ENCODE peak calls at places on chromosomes 1 and 21, in ten cellular contexts. K is nucleus accumbens; Z is mesenchymal stem cell; D is CD4-positive, alpha-beta memory T cell; M is endodermal cell; E is activated T-cell treated with anti-CD3 and anti-CD28 coated beads, Interleukin-2, amount 50 U/mL, for 4 hours; J is GM19239; C is left ventricle myocardium inferior; T is fibroblast of the aortic adventitia; A is stomach. W is an unnamed sample.

GRCh38 chr1:17498214-17498613 is 41.3 kb upstream of the ARHGEF10L start:
- DNase-seq in K (no peak), Z (no peak), D (no peak), M (no peak), E (no peak), J (no peak), C (no peak), T (no peak), A (no peak), W (no peak)

GRCh38 chr1:198788561-198789064 is 149.8 kb downstream of the PTPRC start:
- DNase-seq in K (no peak), Z (peak; percentile 93), D (no peak), M (peak; percentile 81), E (no peak), J (no peak), C (no peak), T (no peak), A (no peak), W (no peak)

GRCh38 chr1:27634982-27635362 is at the start of gene FGR:
- DNase-seq in K (no peak), Z (no peak), D (no peak), M (no peak), E (no peak), J (no peak), C (peak; percentile 57), T (no peak), A (peak; percentile 44), W (no peak)

GRCh38 chr1:152189657-152190442 is 30.8 kb upstream of the RPTN start:
- DNase-seq in K (peak; percentile 9), Z (peak; percentile 10), D (peak; percentile 73), M (peak; percentile 81), E (peak; percentile 64), J (peak; percentile 46), C (peak; percentile 50), T (peak; percentile 74), A (peak; percentile 57), W (peak; percentile 68)

GRCh38 chr21:45379171-45379900 is 25.6 kb upstream of the COL18A1 start:
- DNase-seq in K (no peak), Z (no peak), D (no peak), M (peak; percentile 34), E (no peak), J (no peak), C (peak; percentile 13), T (no peak), A (no peak), W (no peak)

GRCh38 chr1:150006881-150007401 is 3.6 kb downstream of the OTUD7B start:
- DNase-seq in K (no peak), Z (peak; percentile 38), D (no peak), M (no peak), E (no peak), J (no peak), C (no peak), T (peak; percentile 49), A (no peak), W (no peak)

GRCh38 chr1:16189003-16189402 is 23.4 kb downstream of the ARHGEF19 start:
- DNase-seq in K (no peak), Z (no peak), D (no peak), M (no peak), E (no peak), J (no peak), C (no peak), T (peak; percentile 54), A (no peak), W (no peak)

GRCh38 chr1:3018576-3018975 is 2.7 kb upstream of the ACTRT2 start:
- DNase-seq in K (no peak), Z (no peak), D (no peak), M (no peak), E (peak; percentile 1), J (no peak), C (peak; percentile 6), T (no peak), A (no peak), W (no peak)

GRCh38 chr1:197197430-197197997 is 51.0 kb upstream of the ASPM start:
- DNase-seq in K (no peak), Z (no peak), D (no peak), M (no peak), E (no peak), J (no peak), C (no peak), T (peak; percentile 28), A (no peak), W (no peak)

GRCh38 chr1:201385299-201385891 is 7.9 kb upstream of the TNNT2 start:
- DNase-seq in K (no peak), Z (peak; percentile 33), D (no peak), M (peak; percentile 95), E (no peak), J (peak; percentile 76), C (no peak), T (peak; percentile 30), A (peak; percentile 85), W (peak; percentile 86)

GRCh38 chr1:68916227-68916853 is 419.5 kb upstream of the DEPDC1 start:
- DNase-seq in K (no peak), Z (peak; percentile 59), D (no peak), M (no peak), E (no peak), J (no peak), C (no peak), T (peak; percentile 94), A (peak; percentile 30), W (peak; percentile 77)

GRCh38 chr1:92961131-92961895 is at the start of gene DIPK1A:
- DNase-seq in K (peak; percentile 70), Z (peak; percentile 79), D (peak; percentile 80), M (peak; percentile 93), E (peak; percentile 65), J (no peak), C (peak; percentile 79), T (peak; percentile 63), A (peak; percentile 81), W (peak; percentile 76)

GRCh38 chr1:194495434-194495833 is 1309.0 kb upstream of the B3GALT2 start:
- DNase-seq in K (no peak), Z (no peak), D (no peak), M (no peak), E (no peak), J (no peak), C (no peak), T (no peak), A (no peak), W (no peak)

GRCh38 chr1:92728687-92729086 is 56.2 kb downstream of the EVI5 start:
- DNase-seq in K (no peak), Z (no peak), D (no peak), M (no peak), E (no peak), J (no peak), C (no peak), T (peak; percentile 40), A (no peak), W (no peak)

GRCh38 chr1:30888391-30888790 is 20.2 kb downstream of the SDC3 start:
- DNase-seq in K (no peak), Z (peak; percentile 94), D (no peak), M (no peak), E (no peak), J (no peak), C (peak; percentile 71), T (peak; percentile 95), A (no peak), W (peak; percentile 34)

GRCh38 chr1:5670590-5671350 is 321.5 kb downstream of the NPHP4 start:
- DNase-seq in K (no peak), Z (no peak), D (no peak), M (peak; percentile 28), E (no peak), J (no peak), C (no peak), T (no peak), A (no peak), W (no peak)